ENCODE peak calls at places on chromosomes 7 and 10, in ten cellular contexts. W, I, M, O, L, X, K, T, V and G are unnamed samples.
A peak's percentile ranks its signal among the peaks of the same experiment; 100 is the strongest.

GRCh38 chr10:15113766-15114165 is 16.6 kb downstream of the RPP38 start:
- DNase-seq in W (no peak), I (no peak), M (no peak), O (no peak), L (no peak), X (no peak), K (no peak), T (no peak), V (no peak), G (no peak)

GRCh38 chr7:157399086-157399687 is 62.4 kb downstream of the DNAJB6 start:
- DNase-seq in W (no peak), I (no peak), M (no peak), O (no peak), L (no peak), X (no peak), K (no peak), T (no peak), V (no peak), G (no peak)

GRCh38 chr7:98811299-98811698 is 58.5 kb downstream of the TMEM130 start:
- DNase-seq in W (no peak), I (no peak), M (no peak), O (no peak), L (no peak), X (no peak), K (no peak), T (no peak), V (no peak), G (no peak)

GRCh38 chr10:26057466-26057865 is 123.4 kb downstream of the MYO3A start:
- DNase-seq in W (no peak), I (no peak), M (no peak), O (no peak), L (no peak), X (no peak), K (no peak), T (no peak), V (no peak), G (no peak)

GRCh38 chr10:44201011-44201410 is 183.9 kb downstream of the CXCL12 start:
- DNase-seq in W (no peak), I (no peak), M (no peak), O (no peak), L (no peak), X (no peak), K (no peak), T (no peak), V (no peak), G (no peak)

GRCh38 chr10:30062090-30062489 is 2.7 kb upstream of the JCAD start:
- DNase-seq in W (no peak), I (no peak), M (no peak), O (peak; percentile 78), L (no peak), X (peak; percentile 82), K (no peak), T (peak; percentile 87), V (no peak), G (peak; percentile 69)

GRCh38 chr10:106705576-106706526 is 458.7 kb downstream of the SORCS1 start:
- DNase-seq in W (peak; percentile 42), I (no peak), M (peak; percentile 89), O (peak; percentile 75), L (peak; percentile 68), X (peak; percentile 63), K (peak; percentile 19), T (peak; percentile 60), V (no peak), G (peak; percentile 74)

GRCh38 chr10:119521443-119522204 is 20.9 kb downstream of the RGS10 start:
- DNase-seq in W (no peak), I (no peak), M (no peak), O (peak; percentile 51), L (no peak), X (peak; percentile 85), K (no peak), T (peak; percentile 68), V (no peak), G (peak; percentile 73)

GRCh38 chr10:31650010-31650409 is 278.6 kb downstream of the ARHGAP12 start:
- DNase-seq in W (no peak), I (peak; percentile 89), M (no peak), O (peak; percentile 92), L (no peak), X (peak; percentile 94), K (peak; percentile 82), T (peak; percentile 91), V (no peak), G (peak; percentile 91)

GRCh38 chr10:116984202-116984993 is 20.6 kb downstream of the SHTN1 start:
- DNase-seq in W (no peak), I (no peak), M (no peak), O (no peak), L (no peak), X (no peak), K (no peak), T (no peak), V (no peak), G (no peak)

GRCh38 chr7:135353832-135354231 is 120.2 kb downstream of the STRA8 start:
- DNase-seq in W (no peak), I (no peak), M (no peak), O (peak; percentile 38), L (no peak), X (peak; percentile 25), K (no peak), T (no peak), V (no peak), G (peak; percentile 28)

GRCh38 chr10:25068152-25069058 is 52.0 kb downstream of the THNSL1 start:
- DNase-seq in W (no peak), I (no peak), M (peak; percentile 76), O (peak; percentile 20), L (no peak), X (peak; percentile 25), K (no peak), T (peak; percentile 39), V (no peak), G (peak; percentile 56)

GRCh38 chr10:87605656-87606308 is 53.9 kb upstream of the PAPSS2 start:
- DNase-seq in W (no peak), I (no peak), M (no peak), O (peak; percentile 52), L (no peak), X (no peak), K (no peak), T (peak; percentile 30), V (no peak), G (peak; percentile 34)

GRCh38 chr7:9083837-9084236 is 650.4 kb downstream of the NXPH1 start:
- DNase-seq in W (no peak), I (no peak), M (no peak), O (no peak), L (peak; percentile 77), X (no peak), K (no peak), T (no peak), V (no peak), G (no peak)

GRCh38 chr10:131726460-131726861 is 174.3 kb upstream of the PPP2R2D start:
- DNase-seq in W (peak; percentile 43), I (peak; percentile 68), M (peak; percentile 65), O (no peak), L (no peak), X (no peak), K (peak; percentile 55), T (no peak), V (no peak), G (no peak)

GRCh38 chr7:44398506-44398905 is 73.1 kb upstream of the CAMK2B start:
- DNase-seq in W (no peak), I (peak; percentile 89), M (no peak), O (peak; percentile 26), L (no peak), X (no peak), K (peak; percentile 42), T (no peak), V (no peak), G (peak; percentile 28)

GRCh38 chr7:132825222-132825621 is 249.0 kb upstream of the PLXNA4 start:
- DNase-seq in W (no peak), I (no peak), M (no peak), O (no peak), L (no peak), X (no peak), K (no peak), T (no peak), V (no peak), G (no peak)

GRCh38 chr7:97015787-97016391 is 8.7 kb downstream of the DLX5 start:
- DNase-seq in W (no peak), I (no peak), M (peak; percentile 5), O (no peak), L (no peak), X (no peak), K (no peak), T (no peak), V (no peak), G (no peak)

GRCh38 chr7:38840736-38841460 is 68.1 kb downstream of the VPS41 start:
- DNase-seq in W (no peak), I (no peak), M (no peak), O (peak; percentile 56), L (no peak), X (peak; percentile 84), K (no peak), T (peak; percentile 82), V (no peak), G (peak; percentile 72)

GRCh38 chr7:21690717-21691116 is 147.9 kb downstream of the DNAH11 start:
- DNase-seq in W (no peak), I (no peak), M (peak; percentile 22), O (no peak), L (no peak), X (no peak), K (no peak), T (peak; percentile 13), V (no peak), G (peak; percentile 16)
- TF ChIP-seq CTCF in W (no peak), I (no peak), M (peak; percentile 36), O (no peak), L (no peak), X (no peak), K (peak; percentile 22), T (no peak), V (peak; percentile 30), G (peak; percentile 9)

DNA sequence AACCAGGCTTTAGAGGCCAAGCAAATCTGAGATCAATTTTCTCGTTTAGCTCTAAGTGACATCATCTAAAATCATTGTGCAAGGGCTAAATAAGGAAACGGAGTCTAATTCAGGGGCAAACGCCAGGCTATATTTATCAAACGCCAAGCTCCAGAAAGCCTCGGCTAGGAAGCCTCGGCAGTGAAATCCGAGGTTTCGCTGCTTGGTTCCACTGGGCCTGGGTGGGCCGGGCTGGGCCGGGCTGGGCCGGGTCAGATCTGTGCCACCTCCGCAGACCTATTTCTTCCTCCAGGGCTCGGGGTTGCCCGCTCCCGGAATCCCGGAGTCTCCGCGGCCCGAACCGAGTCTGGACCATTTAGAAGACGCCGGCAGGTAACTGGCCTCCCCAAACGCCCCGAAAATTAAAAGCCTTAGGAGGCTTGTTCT is 459 bp upstream of the FEZF1 start:
- DNase-seq in W (no peak), I (no peak), M (peak; percentile 60), O (no peak), L (no peak), X (peak; percentile 51), K (no peak), T (peak; percentile 58), V (peak; percentile 53), G (peak; percentile 17)
- H3K4me3 ChIP-seq in W (peak overlapping the region; percentile 1), I (peak overlapping the region; percentile 60), M (peak overlapping the region; percentile 74), O (no peak overlapping the region), L (peak overlapping the region; percentile 35), X (peak overlapping the region; percentile 1), K (peak overlapping the region; percentile 59), T (no peak overlapping the region), V (peak overlapping the region; percentile 20), G (no peak overlapping the region)

GRCh38 chr7:159004411-159004810 is 140.3 kb downstream of the VIPR2 start:
- DNase-seq in W (no peak), I (no peak), M (no peak), O (no peak), L (no peak), X (no peak), K (no peak), T (no peak), V (no peak), G (no peak)
- TF ChIP-seq CTCF in W (no peak), I (no peak), M (no peak), O (no peak), L (no peak), X (no peak), K (no peak), T (no peak), V (no peak), G (no peak)

GRCh38 chr7:1103009-1103788 is 15.3 kb downstream of the GPER1 start:
- DNase-seq in W (no peak), I (peak; percentile 27), M (no peak), O (no peak), L (no peak), X (no peak), K (no peak), T (no peak), V (peak; percentile 53), G (no peak)
- H3K4me3 ChIP-seq in W (no peak overlapping the region), I (no peak overlapping the region), M (no peak overlapping the region), O (no peak overlapping the region), L (no peak overlapping the region), X (no peak overlapping the region), K (no peak overlapping the region), T (no peak overlapping the region), V (no peak overlapping the region), G (no peak overlapping the region)